ENCODE peak calls at places on chromosomes 12 and 14, in seven cellular contexts. One of them, this sample, is unnamed.

GRCh38 chr12:93226356-93226755 is 151.4 kb upstream of the NUDT4 start:
- DNase-seq in K562: no peak
- DNase-seq in brain microvascular endothelial cell: no peak
- DNase-seq in heart left ventricle: no peak
- DNase-seq in dorsolateral prefrontal cortex: no peak
- DNase-seq in colonic mucosa: no peak
- DNase-seq in psoas muscle: no peak
- DNase-seq in this sample: no peak

GRCh38 chr12:93339695-93340094 is 38.0 kb upstream of the NUDT4 start:
- DNase-seq in K562: no peak
- DNase-seq in brain microvascular endothelial cell: no peak
- DNase-seq in heart left ventricle: no peak
- DNase-seq in dorsolateral prefrontal cortex: no peak
- DNase-seq in colonic mucosa: no peak
- DNase-seq in psoas muscle: no peak
- DNase-seq in this sample: no peak

GRCh38 chr14:39488600-39488999 is 56.4 kb upstream of the FBXO33 start:
- DNase-seq in K562: no peak
- DNase-seq in brain microvascular endothelial cell: peak; percentile 17
- DNase-seq in heart left ventricle: no peak
- DNase-seq in dorsolateral prefrontal cortex: peak; percentile 51
- DNase-seq in colonic mucosa: no peak
- DNase-seq in psoas muscle: no peak
- DNase-seq in this sample: no peak

GRCh38 chr14:100810435-100810834 is 15.5 kb upstream of the MEG3 start:
- DNase-seq in K562: no peak
- DNase-seq in brain microvascular endothelial cell: no peak
- DNase-seq in heart left ventricle: no peak
- DNase-seq in dorsolateral prefrontal cortex: no peak
- DNase-seq in colonic mucosa: no peak
- DNase-seq in psoas muscle: no peak
- DNase-seq in this sample: peak; percentile 17

GRCh38 chr14:21428930-21429329 is 27.0 kb downstream of the CHD8 start:
- DNase-seq in K562: no peak
- DNase-seq in brain microvascular endothelial cell: no peak
- DNase-seq in heart left ventricle: peak; percentile 71
- DNase-seq in dorsolateral prefrontal cortex: no peak
- DNase-seq in colonic mucosa: no peak
- DNase-seq in psoas muscle: peak; percentile 56
- DNase-seq in this sample: no peak

GRCh38 chr12:99122959-99123358 is 477.9 kb downstream of the APAF1 start:
- DNase-seq in K562: no peak
- DNase-seq in brain microvascular endothelial cell: no peak
- DNase-seq in heart left ventricle: no peak
- DNase-seq in dorsolateral prefrontal cortex: no peak
- DNase-seq in colonic mucosa: no peak
- DNase-seq in psoas muscle: no peak
- DNase-seq in this sample: no peak

GRCh38 chr12:100166232-100166631 is 23.6 kb upstream of the BLTP3B start:
- DNase-seq in K562: no peak
- DNase-seq in brain microvascular endothelial cell: no peak
- DNase-seq in heart left ventricle: no peak
- DNase-seq in dorsolateral prefrontal cortex: no peak
- DNase-seq in colonic mucosa: no peak
- DNase-seq in psoas muscle: no peak
- DNase-seq in this sample: no peak

GRCh38 chr14:80809663-80810062 is 131.9 kb downstream of the CEP128 start:
- DNase-seq in K562: no peak
- DNase-seq in brain microvascular endothelial cell: no peak
- DNase-seq in heart left ventricle: no peak
- DNase-seq in dorsolateral prefrontal cortex: no peak
- DNase-seq in colonic mucosa: no peak
- DNase-seq in psoas muscle: no peak
- DNase-seq in this sample: no peak

GRCh38 chr12:45357547-45358417 is 141.9 kb downstream of the ANO6 start:
- DNase-seq in K562: no peak
- DNase-seq in brain microvascular endothelial cell: no peak
- DNase-seq in heart left ventricle: peak; percentile 57
- DNase-seq in dorsolateral prefrontal cortex: no peak
- DNase-seq in colonic mucosa: no peak
- DNase-seq in psoas muscle: no peak
- DNase-seq in this sample: peak; percentile 66

GRCh38 chr12:121793501-121793835 is at the start of gene RHOF:
- DNase-seq in K562: no peak
- DNase-seq in brain microvascular endothelial cell: no peak
- DNase-seq in heart left ventricle: peak; percentile 58
- DNase-seq in dorsolateral prefrontal cortex: no peak
- DNase-seq in colonic mucosa: peak; percentile 71
- DNase-seq in psoas muscle: no peak
- DNase-seq in this sample: no peak

GRCh38 chr14:33589334-33589733 is 361.5 kb downstream of the EGLN3 start:
- DNase-seq in K562: no peak
- DNase-seq in brain microvascular endothelial cell: peak; percentile 71
- DNase-seq in heart left ventricle: no peak
- DNase-seq in dorsolateral prefrontal cortex: no peak
- DNase-seq in colonic mucosa: no peak
- DNase-seq in psoas muscle: no peak
- DNase-seq in this sample: no peak

GRCh38 chr14:96271421-96271762 is 15.4 kb downstream of the BDKRB1 start:
- DNase-seq in K562: no peak
- DNase-seq in brain microvascular endothelial cell: no peak
- DNase-seq in heart left ventricle: no peak
- DNase-seq in dorsolateral prefrontal cortex: no peak
- DNase-seq in colonic mucosa: no peak
- DNase-seq in psoas muscle: no peak
- DNase-seq in this sample: no peak

GRCh38 chr14:29240046-29240445 is 473.5 kb downstream of the FOXG1 start:
- DNase-seq in K562: no peak
- DNase-seq in brain microvascular endothelial cell: peak; percentile 19
- DNase-seq in heart left ventricle: no peak
- DNase-seq in dorsolateral prefrontal cortex: no peak
- DNase-seq in colonic mucosa: no peak
- DNase-seq in psoas muscle: no peak
- DNase-seq in this sample: no peak

GRCh38 chr14:65392296-65392695 is 20.2 kb upstream of the FUT8 start:
- DNase-seq in K562: no peak
- DNase-seq in brain microvascular endothelial cell: no peak
- DNase-seq in heart left ventricle: no peak
- DNase-seq in dorsolateral prefrontal cortex: no peak
- DNase-seq in colonic mucosa: no peak
- DNase-seq in psoas muscle: no peak
- DNase-seq in this sample: no peak

GRCh38 chr12:63498239-63498638 is 170.1 kb downstream of the DPY19L2 start:
- DNase-seq in K562: no peak
- DNase-seq in brain microvascular endothelial cell: no peak
- DNase-seq in heart left ventricle: no peak
- DNase-seq in dorsolateral prefrontal cortex: no peak
- DNase-seq in colonic mucosa: no peak
- DNase-seq in psoas muscle: no peak
- DNase-seq in this sample: no peak

GRCh38 chr14:31206536-31207286 is 882 bp downstream of the HECTD1 start:
- DNase-seq in K562: peak; percentile 31
- DNase-seq in brain microvascular endothelial cell: peak; percentile 1
- DNase-seq in heart left ventricle: peak; percentile 58
- DNase-seq in dorsolateral prefrontal cortex: no peak
- DNase-seq in colonic mucosa: peak; percentile 53
- DNase-seq in psoas muscle: no peak
- DNase-seq in this sample: peak; percentile 31

GRCh38 chr12:111034148-111034910 is 114.0 kb upstream of the MYL2 start:
- DNase-seq in K562: no peak
- DNase-seq in brain microvascular endothelial cell: no peak
- DNase-seq in heart left ventricle: no peak
- DNase-seq in dorsolateral prefrontal cortex: no peak
- DNase-seq in colonic mucosa: no peak
- DNase-seq in psoas muscle: no peak
- DNase-seq in this sample: no peak

GRCh38 chr12:78540621-78541336 is 323.8 kb upstream of the SYT1 start:
- DNase-seq in K562: no peak
- DNase-seq in brain microvascular endothelial cell: no peak
- DNase-seq in heart left ventricle: no peak
- DNase-seq in dorsolateral prefrontal cortex: no peak
- DNase-seq in colonic mucosa: no peak
- DNase-seq in psoas muscle: no peak
- DNase-seq in this sample: no peak

GRCh38 chr12:56326533-56326932 is 7.3 kb downstream of the PAN2 start:
- DNase-seq in K562: no peak
- DNase-seq in brain microvascular endothelial cell: no peak
- DNase-seq in heart left ventricle: peak; percentile 42
- DNase-seq in dorsolateral prefrontal cortex: no peak
- DNase-seq in colonic mucosa: no peak
- DNase-seq in psoas muscle: no peak
- DNase-seq in this sample: no peak

GRCh38 chr14:101956179-101956885 is 8.0 kb upstream of the DYNC1H1 start:
- DNase-seq in K562: no peak
- DNase-seq in brain microvascular endothelial cell: no peak
- DNase-seq in heart left ventricle: no peak
- DNase-seq in dorsolateral prefrontal cortex: peak; percentile 23
- DNase-seq in colonic mucosa: no peak
- DNase-seq in psoas muscle: peak; percentile 45
- DNase-seq in this sample: peak; percentile 27

GRCh38 chr12:12901158-12901791 is 9.9 kb downstream of the GPRC5A start:
- DNase-seq in K562: no peak
- DNase-seq in brain microvascular endothelial cell: peak; percentile 91
- DNase-seq in heart left ventricle: no peak
- DNase-seq in dorsolateral prefrontal cortex: no peak
- DNase-seq in colonic mucosa: peak; percentile 62
- DNase-seq in psoas muscle: no peak
- DNase-seq in this sample: no peak

GRCh38 chr14:52918486-52918885 is 32.4 kb downstream of the FERMT2 start:
- DNase-seq in K562: no peak
- DNase-seq in brain microvascular endothelial cell: peak; percentile 66
- DNase-seq in heart left ventricle: no peak
- DNase-seq in dorsolateral prefrontal cortex: no peak
- DNase-seq in colonic mucosa: no peak
- DNase-seq in psoas muscle: no peak
- DNase-seq in this sample: no peak

GRCh38 chr14:96639550-96639949 is 137.4 kb downstream of the PAPOLA start:
- DNase-seq in K562: no peak
- DNase-seq in brain microvascular endothelial cell: no peak
- DNase-seq in heart left ventricle: no peak
- DNase-seq in dorsolateral prefrontal cortex: no peak
- DNase-seq in colonic mucosa: no peak
- DNase-seq in psoas muscle: no peak
- DNase-seq in this sample: no peak

GRCh38 chr12:3329361-3329760 is 161.6 kb upstream of the PRMT8 start:
- DNase-seq in K562: no peak
- DNase-seq in brain microvascular endothelial cell: no peak
- DNase-seq in heart left ventricle: no peak
- DNase-seq in dorsolateral prefrontal cortex: no peak
- DNase-seq in colonic mucosa: no peak
- DNase-seq in psoas muscle: peak; percentile 20
- DNase-seq in this sample: no peak

GRCh38 chr14:20630340-20631022 is 11.0 kb downstream of the OR6S1 start:
- DNase-seq in K562: peak; percentile 70
- DNase-seq in brain microvascular endothelial cell: peak; percentile 70
- DNase-seq in heart left ventricle: no peak
- DNase-seq in dorsolateral prefrontal cortex: no peak
- DNase-seq in colonic mucosa: peak; percentile 72
- DNase-seq in psoas muscle: no peak
- DNase-seq in this sample: no peak

GRCh38 chr12:49636979-49637378 is 13.6 kb downstream of the PRPF40B start:
- DNase-seq in K562: peak; percentile 74
- DNase-seq in brain microvascular endothelial cell: peak; percentile 76
- DNase-seq in heart left ventricle: peak; percentile 63
- DNase-seq in dorsolateral prefrontal cortex: no peak
- DNase-seq in colonic mucosa: peak; percentile 59
- DNase-seq in psoas muscle: no peak
- DNase-seq in this sample: peak; percentile 50
- H3K4me3 ChIP-seq in K562: no peak overlapping the region
- H3K4me3 ChIP-seq in brain microvascular endothelial cell: no peak overlapping the region
- H3K4me3 ChIP-seq in heart left ventricle: no peak overlapping the region
- H3K4me3 ChIP-seq in dorsolateral prefrontal cortex: peak overlapping the region; percentile 9
- H3K4me3 ChIP-seq in colonic mucosa: no peak overlapping the region
- H3K4me3 ChIP-seq in psoas muscle: no peak overlapping the region
- H3K4me3 ChIP-seq in this sample: no peak overlapping the region

GRCh38 chr12:95316798-95317197 is 99.2 kb downstream of the VEZT start:
- DNase-seq in K562: no peak
- DNase-seq in brain microvascular endothelial cell: no peak
- DNase-seq in heart left ventricle: no peak
- DNase-seq in dorsolateral prefrontal cortex: no peak
- DNase-seq in colonic mucosa: no peak
- DNase-seq in psoas muscle: no peak
- DNase-seq in this sample: no peak

GRCh38 chr12:95322335-95322734 is 104.7 kb downstream of the VEZT start:
- DNase-seq in K562: no peak
- DNase-seq in brain microvascular endothelial cell: peak; percentile 45
- DNase-seq in heart left ventricle: no peak
- DNase-seq in dorsolateral prefrontal cortex: no peak
- DNase-seq in colonic mucosa: no peak
- DNase-seq in psoas muscle: no peak
- DNase-seq in this sample: no peak

GRCh38 chr12:95319694-95320331 is 102.2 kb downstream of the VEZT start:
- DNase-seq in K562: no peak
- DNase-seq in brain microvascular endothelial cell: peak; percentile 39
- DNase-seq in heart left ventricle: no peak
- DNase-seq in dorsolateral prefrontal cortex: no peak
- DNase-seq in colonic mucosa: no peak
- DNase-seq in psoas muscle: no peak
- DNase-seq in this sample: no peak

GRCh38 chr12:95321516-95322246 is 104.1 kb downstream of the VEZT start:
- DNase-seq in K562: no peak
- DNase-seq in brain microvascular endothelial cell: no peak
- DNase-seq in heart left ventricle: no peak
- DNase-seq in dorsolateral prefrontal cortex: no peak
- DNase-seq in colonic mucosa: no peak
- DNase-seq in psoas muscle: no peak
- DNase-seq in this sample: no peak

GRCh38 chr12:95318071-95318545 is 100.5 kb downstream of the VEZT start:
- DNase-seq in K562: no peak
- DNase-seq in brain microvascular endothelial cell: peak; percentile 75
- DNase-seq in heart left ventricle: no peak
- DNase-seq in dorsolateral prefrontal cortex: no peak
- DNase-seq in colonic mucosa: no peak
- DNase-seq in psoas muscle: no peak
- DNase-seq in this sample: no peak
- H3K27ac ChIP-seq in K562: no peak overlapping the region
- H3K27ac ChIP-seq in brain microvascular endothelial cell: peak overlapping the region; percentile 64
- H3K27ac ChIP-seq in heart left ventricle: no peak overlapping the region
- H3K27ac ChIP-seq in dorsolateral prefrontal cortex: no peak overlapping the region
- H3K27ac ChIP-seq in colonic mucosa: no peak overlapping the region
- H3K27ac ChIP-seq in psoas muscle: no peak overlapping the region
- H3K27ac ChIP-seq in this sample: no peak overlapping the region

DNA sequence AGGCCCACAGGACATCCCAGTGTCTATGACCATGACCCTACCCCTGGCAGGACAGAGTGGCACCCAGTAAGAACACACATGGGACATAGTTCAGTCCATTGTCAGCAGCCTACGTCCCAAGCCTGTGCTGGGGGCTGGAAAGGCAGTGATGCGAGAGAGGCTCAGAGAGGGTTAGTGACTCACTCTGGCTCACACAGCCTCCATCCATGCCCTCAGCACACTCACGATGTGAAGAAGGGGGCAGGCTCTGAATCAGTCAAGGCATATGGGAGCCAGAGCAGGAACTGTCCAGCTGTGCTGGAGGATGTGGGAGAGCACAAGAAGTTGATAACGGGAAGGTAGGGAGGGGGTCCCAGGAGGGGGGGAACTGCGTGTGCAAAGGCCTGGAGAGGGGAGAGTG is 77.5 kb downstream of the LGMN start:
- DNase-seq in K562: no peak
- DNase-seq in brain microvascular endothelial cell: peak; percentile 42
- DNase-seq in heart left ventricle: no peak
- DNase-seq in dorsolateral prefrontal cortex: no peak
- DNase-seq in colonic mucosa: no peak
- DNase-seq in psoas muscle: no peak
- DNase-seq in this sample: no peak
- H3K4me3 ChIP-seq in K562: no peak overlapping the region
- H3K4me3 ChIP-seq in brain microvascular endothelial cell: no peak overlapping the region
- H3K4me3 ChIP-seq in heart left ventricle: no peak overlapping the region
- H3K4me3 ChIP-seq in dorsolateral prefrontal cortex: no peak overlapping the region
- H3K4me3 ChIP-seq in colonic mucosa: no peak overlapping the region
- H3K4me3 ChIP-seq in psoas muscle: no peak overlapping the region
- H3K4me3 ChIP-seq in this sample: no peak overlapping the region

GRCh38 chr12:108773798-108774788 is 42.8 kb upstream of the CORO1C start:
- DNase-seq in K562: no peak
- DNase-seq in brain microvascular endothelial cell: peak; percentile 75
- DNase-seq in heart left ventricle: peak; percentile 95
- DNase-seq in dorsolateral prefrontal cortex: peak; percentile 83
- DNase-seq in colonic mucosa: peak; percentile 71
- DNase-seq in psoas muscle: peak; percentile 94
- DNase-seq in this sample: peak; percentile 91
- H3K27ac ChIP-seq in K562: no peak overlapping the region
- H3K27ac ChIP-seq in brain microvascular endothelial cell: no peak overlapping the region
- H3K27ac ChIP-seq in heart left ventricle: peak overlapping the region; percentile 79
- H3K27ac ChIP-seq in dorsolateral prefrontal cortex: peak overlapping the region; percentile 86
- H3K27ac ChIP-seq in colonic mucosa: peak overlapping the region; percentile 63
- H3K27ac ChIP-seq in psoas muscle: peak overlapping the region; percentile 78
- H3K27ac ChIP-seq in this sample: peak overlapping the region; percentile 93